ENCODE peak calls at places on chromosomes 12 and 14, in seven cellular contexts. One of them, this sample, is unnamed.

GRCh38 chr12:40970320-40970907 is 217.7 kb upstream of the PDZRN4 start:
- DNase-seq in GM12865: peak
- DNase-seq in thoracic aorta: no peak
- DNase-seq in upper lobe of right lung: no peak
- DNase-seq in astrocyte of the spinal cord: no peak
- DNase-seq in fibroblast of mammary gland: no peak
- DNase-seq in neural crest cell: no peak
- DNase-seq in this sample: no peak

GRCh38 chr14:99156026-99156425 is 116.0 kb downstream of the BCL11B start:
- DNase-seq in thoracic aorta: no peak
- DNase-seq in upper lobe of right lung: no peak
- DNase-seq in neural crest cell: no peak
- DNase-seq in fibroblast of mammary gland: no peak
- DNase-seq in astrocyte of the spinal cord: no peak
- DNase-seq in GM12865: no peak
- DNase-seq in this sample: no peak

GRCh38 chr14:52075371-52075770 is 6.5 kb upstream of the NID2 start:
- DNase-seq in astrocyte of the spinal cord: no peak
- DNase-seq in GM12865: no peak
- DNase-seq in thoracic aorta: no peak
- DNase-seq in upper lobe of right lung: no peak
- DNase-seq in fibroblast of mammary gland: no peak
- DNase-seq in neural crest cell: no peak
- DNase-seq in this sample: no peak

GRCh38 chr12:7486512-7486911 is 17.1 kb downstream of the CD163 start:
- DNase-seq in upper lobe of right lung: no peak
- DNase-seq in thoracic aorta: no peak
- DNase-seq in fibroblast of mammary gland: no peak
- DNase-seq in astrocyte of the spinal cord: no peak
- DNase-seq in neural crest cell: no peak
- DNase-seq in GM12865: no peak
- DNase-seq in this sample: no peak

GRCh38 chr12:32126720-32127119 is 20.1 kb downstream of the BICD1 start:
- DNase-seq in neural crest cell: no peak
- DNase-seq in upper lobe of right lung: no peak
- DNase-seq in astrocyte of the spinal cord: peak
- DNase-seq in thoracic aorta: no peak
- DNase-seq in GM12865: no peak
- DNase-seq in fibroblast of mammary gland: peak
- DNase-seq in this sample: no peak

GRCh38 chr14:37051680-37052079 is 120.7 kb downstream of the SLC25A21 start:
- DNase-seq in fibroblast of mammary gland: no peak
- DNase-seq in upper lobe of right lung: no peak
- DNase-seq in neural crest cell: no peak
- DNase-seq in astrocyte of the spinal cord: no peak
- DNase-seq in thoracic aorta: no peak
- DNase-seq in GM12865: no peak
- DNase-seq in this sample: no peak

GRCh38 chr12:6392499-6392898 is 8.5 kb downstream of the LTBR start:
- DNase-seq in GM12865: no peak
- DNase-seq in thoracic aorta: no peak
- DNase-seq in neural crest cell: no peak
- DNase-seq in upper lobe of right lung: no peak
- DNase-seq in astrocyte of the spinal cord: no peak
- DNase-seq in fibroblast of mammary gland: no peak
- DNase-seq in this sample: no peak

GRCh38 chr12:111359231-111359913 is 9.5 kb downstream of the PHETA1 start:
- DNase-seq in astrocyte of the spinal cord: no peak
- DNase-seq in thoracic aorta: no peak
- DNase-seq in fibroblast of mammary gland: no peak
- DNase-seq in GM12865: no peak
- DNase-seq in neural crest cell: no peak
- DNase-seq in upper lobe of right lung: no peak
- DNase-seq in this sample: no peak

GRCh38 chr14:76639606-76640272 is 121.5 kb upstream of the VASH1 start:
- DNase-seq in fibroblast of mammary gland: peak
- DNase-seq in neural crest cell: no peak
- DNase-seq in GM12865: no peak
- DNase-seq in astrocyte of the spinal cord: no peak
- DNase-seq in upper lobe of right lung: no peak
- DNase-seq in thoracic aorta: no peak
- DNase-seq in this sample: no peak

GRCh38 chr12:12734054-12734453 is 16.9 kb downstream of the CDKN1B start:
- DNase-seq in fibroblast of mammary gland: peak
- DNase-seq in astrocyte of the spinal cord: peak
- DNase-seq in thoracic aorta: no peak
- DNase-seq in upper lobe of right lung: no peak
- DNase-seq in neural crest cell: no peak
- DNase-seq in GM12865: no peak
- DNase-seq in this sample: no peak

GRCh38 chr14:71060795-71061455 is 153.7 kb downstream of the PCNX1 start:
- DNase-seq in fibroblast of mammary gland: no peak
- DNase-seq in upper lobe of right lung: no peak
- DNase-seq in astrocyte of the spinal cord: no peak
- DNase-seq in thoracic aorta: no peak
- DNase-seq in GM12865: no peak
- DNase-seq in neural crest cell: no peak
- DNase-seq in this sample: no peak

GRCh38 chr12:112096667-112097066 is 11.9 kb downstream of the NAA25 start:
- DNase-seq in fibroblast of mammary gland: peak
- DNase-seq in upper lobe of right lung: no peak
- DNase-seq in GM12865: peak
- DNase-seq in neural crest cell: no peak
- DNase-seq in astrocyte of the spinal cord: peak
- DNase-seq in thoracic aorta: no peak
- DNase-seq in this sample: no peak

GRCh38 chr14:88463318-88463717 is 77.9 kb downstream of the SPATA7 start:
- DNase-seq in fibroblast of mammary gland: peak
- DNase-seq in upper lobe of right lung: no peak
- DNase-seq in astrocyte of the spinal cord: no peak
- DNase-seq in thoracic aorta: no peak
- DNase-seq in GM12865: peak
- DNase-seq in neural crest cell: peak
- DNase-seq in this sample: peak

GRCh38 chr14:78673845-78674244 is 503.7 kb downstream of the NRXN3 start:
- DNase-seq in fibroblast of mammary gland: no peak
- DNase-seq in neural crest cell: no peak
- DNase-seq in upper lobe of right lung: no peak
- DNase-seq in GM12865: no peak
- DNase-seq in astrocyte of the spinal cord: no peak
- DNase-seq in thoracic aorta: no peak
- DNase-seq in this sample: no peak

GRCh38 chr12:56299308-56299852 is 750 bp downstream of the CS start:
- DNase-seq in astrocyte of the spinal cord: no peak
- DNase-seq in fibroblast of mammary gland: peak
- DNase-seq in GM12865: peak
- DNase-seq in thoracic aorta: no peak
- DNase-seq in neural crest cell: no peak
- DNase-seq in upper lobe of right lung: no peak
- DNase-seq in this sample: no peak

GRCh38 chr12:113221997-113222729 is 899 bp downstream of the TPCN1 start:
- DNase-seq in thoracic aorta: no peak
- DNase-seq in upper lobe of right lung: no peak
- DNase-seq in fibroblast of mammary gland: no peak
- DNase-seq in GM12865: peak
- DNase-seq in neural crest cell: no peak
- DNase-seq in astrocyte of the spinal cord: no peak
- DNase-seq in this sample: no peak

GRCh38 chr14:104405566-104406226 is 173.9 kb upstream of the C14orf180 start:
- DNase-seq in thoracic aorta: no peak
- DNase-seq in GM12865: no peak
- DNase-seq in fibroblast of mammary gland: no peak
- DNase-seq in astrocyte of the spinal cord: no peak
- DNase-seq in upper lobe of right lung: no peak
- DNase-seq in neural crest cell: no peak
- DNase-seq in this sample: no peak

GRCh38 chr12:13289644-13290285 is 93.2 kb downstream of the EMP1 start:
- DNase-seq in thoracic aorta: no peak
- DNase-seq in GM12865: no peak
- DNase-seq in upper lobe of right lung: no peak
- DNase-seq in fibroblast of mammary gland: peak
- DNase-seq in neural crest cell: no peak
- DNase-seq in astrocyte of the spinal cord: no peak
- DNase-seq in this sample: no peak

GRCh38 chr14:68416156-68416555 is 376.7 kb downstream of the ZFP36L1 start:
- DNase-seq in upper lobe of right lung: no peak
- DNase-seq in GM12865: no peak
- DNase-seq in astrocyte of the spinal cord: no peak
- DNase-seq in thoracic aorta: no peak
- DNase-seq in fibroblast of mammary gland: no peak
- DNase-seq in neural crest cell: no peak
- DNase-seq in this sample: no peak

GRCh38 chr12:13428538-13429265 is 232.2 kb downstream of the EMP1 start:
- DNase-seq in fibroblast of mammary gland: peak
- DNase-seq in GM12865: no peak
- DNase-seq in upper lobe of right lung: no peak
- DNase-seq in neural crest cell: no peak
- DNase-seq in thoracic aorta: no peak
- DNase-seq in astrocyte of the spinal cord: peak
- DNase-seq in this sample: no peak

GRCh38 chr14:70114621-70115156 is 74.1 kb downstream of the SLC8A3 start:
- DNase-seq in astrocyte of the spinal cord: no peak
- DNase-seq in thoracic aorta: no peak
- DNase-seq in upper lobe of right lung: no peak
- DNase-seq in GM12865: no peak
- DNase-seq in neural crest cell: no peak
- DNase-seq in fibroblast of mammary gland: no peak
- DNase-seq in this sample: no peak

GRCh38 chr12:65918057-65918456 is 93.8 kb downstream of the HMGA2 start:
- DNase-seq in upper lobe of right lung: no peak
- DNase-seq in astrocyte of the spinal cord: no peak
- DNase-seq in neural crest cell: no peak
- DNase-seq in thoracic aorta: no peak
- DNase-seq in GM12865: peak
- DNase-seq in fibroblast of mammary gland: no peak
- DNase-seq in this sample: no peak

GRCh38 chr12:65926119-65927004 is 102.1 kb downstream of the HMGA2 start:
- DNase-seq in upper lobe of right lung: no peak
- DNase-seq in astrocyte of the spinal cord: no peak
- DNase-seq in thoracic aorta: no peak
- DNase-seq in fibroblast of mammary gland: no peak
- DNase-seq in neural crest cell: no peak
- DNase-seq in GM12865: no peak
- DNase-seq in this sample: no peak

GRCh38 chr12:65922077-65922476 is 97.8 kb downstream of the HMGA2 start:
- DNase-seq in thoracic aorta: no peak
- DNase-seq in neural crest cell: no peak
- DNase-seq in astrocyte of the spinal cord: no peak
- DNase-seq in GM12865: no peak
- DNase-seq in fibroblast of mammary gland: no peak
- DNase-seq in upper lobe of right lung: no peak
- DNase-seq in this sample: no peak

GRCh38 chr12:65925626-65926025 is 101.3 kb downstream of the HMGA2 start:
- DNase-seq in neural crest cell: no peak
- DNase-seq in fibroblast of mammary gland: no peak
- DNase-seq in upper lobe of right lung: no peak
- DNase-seq in thoracic aorta: no peak
- DNase-seq in GM12865: peak
- DNase-seq in astrocyte of the spinal cord: no peak
- DNase-seq in this sample: no peak

DNA sequence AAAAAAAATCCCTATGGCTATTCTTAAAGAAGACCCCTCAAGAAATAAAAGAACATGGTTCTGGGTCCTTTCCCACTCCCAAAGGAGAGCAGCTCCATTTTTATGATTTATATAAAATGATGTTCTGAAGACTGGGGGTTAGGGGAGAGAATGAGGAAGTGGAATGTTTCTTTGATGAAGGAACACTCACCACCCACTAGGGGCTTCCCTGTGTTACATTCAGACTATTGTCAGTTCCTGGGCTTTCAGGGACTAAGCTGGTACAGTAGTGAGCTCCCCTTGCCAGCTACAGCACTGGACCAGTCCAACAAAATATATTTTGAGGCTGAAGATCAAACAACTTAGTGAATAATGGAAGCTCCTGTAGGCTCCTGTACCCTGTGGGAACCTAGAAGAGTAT is 98.9 kb downstream of the HMGA2 start:
- DNase-seq in neural crest cell: no peak
- DNase-seq in thoracic aorta: no peak
- DNase-seq in fibroblast of mammary gland: no peak
- DNase-seq in astrocyte of the spinal cord: no peak
- DNase-seq in GM12865: peak
- DNase-seq in upper lobe of right lung: no peak
- DNase-seq in this sample: peak
- TF ChIP-seq CTCF in neural crest cell: no peak
- TF ChIP-seq CTCF in thoracic aorta: no peak
- TF ChIP-seq CTCF in fibroblast of mammary gland: peak
- TF ChIP-seq CTCF in astrocyte of the spinal cord: peak
- TF ChIP-seq CTCF in GM12865: peak
- TF ChIP-seq CTCF in upper lobe of right lung: no peak
- TF ChIP-seq CTCF in this sample: no peak

GRCh38 chr14:96297000-96297399 is 41.0 kb downstream of the BDKRB1 start:
- DNase-seq in GM12865: no peak
- DNase-seq in upper lobe of right lung: no peak
- DNase-seq in fibroblast of mammary gland: peak
- DNase-seq in thoracic aorta: no peak
- DNase-seq in astrocyte of the spinal cord: peak
- DNase-seq in neural crest cell: no peak
- DNase-seq in this sample: peak
- TF ChIP-seq CTCF in GM12865: peak
- TF ChIP-seq CTCF in upper lobe of right lung: peak
- TF ChIP-seq CTCF in fibroblast of mammary gland: peak
- TF ChIP-seq CTCF in thoracic aorta: peak
- TF ChIP-seq CTCF in astrocyte of the spinal cord: peak
- TF ChIP-seq CTCF in neural crest cell: peak
- TF ChIP-seq CTCF in this sample: peak

GRCh38 chr12:122394626-122395194 is 27.8 kb downstream of the CLIP1 start:
- DNase-seq in upper lobe of right lung: no peak
- DNase-seq in fibroblast of mammary gland: peak
- DNase-seq in astrocyte of the spinal cord: peak
- DNase-seq in GM12865: no peak
- DNase-seq in thoracic aorta: no peak
- DNase-seq in neural crest cell: no peak
- DNase-seq in this sample: no peak
- TF ChIP-seq CTCF in upper lobe of right lung: no peak
- TF ChIP-seq CTCF in fibroblast of mammary gland: no peak
- TF ChIP-seq CTCF in astrocyte of the spinal cord: no peak
- TF ChIP-seq CTCF in GM12865: no peak
- TF ChIP-seq CTCF in thoracic aorta: no peak
- TF ChIP-seq CTCF in neural crest cell: no peak
- TF ChIP-seq CTCF in this sample: no peak

DNA sequence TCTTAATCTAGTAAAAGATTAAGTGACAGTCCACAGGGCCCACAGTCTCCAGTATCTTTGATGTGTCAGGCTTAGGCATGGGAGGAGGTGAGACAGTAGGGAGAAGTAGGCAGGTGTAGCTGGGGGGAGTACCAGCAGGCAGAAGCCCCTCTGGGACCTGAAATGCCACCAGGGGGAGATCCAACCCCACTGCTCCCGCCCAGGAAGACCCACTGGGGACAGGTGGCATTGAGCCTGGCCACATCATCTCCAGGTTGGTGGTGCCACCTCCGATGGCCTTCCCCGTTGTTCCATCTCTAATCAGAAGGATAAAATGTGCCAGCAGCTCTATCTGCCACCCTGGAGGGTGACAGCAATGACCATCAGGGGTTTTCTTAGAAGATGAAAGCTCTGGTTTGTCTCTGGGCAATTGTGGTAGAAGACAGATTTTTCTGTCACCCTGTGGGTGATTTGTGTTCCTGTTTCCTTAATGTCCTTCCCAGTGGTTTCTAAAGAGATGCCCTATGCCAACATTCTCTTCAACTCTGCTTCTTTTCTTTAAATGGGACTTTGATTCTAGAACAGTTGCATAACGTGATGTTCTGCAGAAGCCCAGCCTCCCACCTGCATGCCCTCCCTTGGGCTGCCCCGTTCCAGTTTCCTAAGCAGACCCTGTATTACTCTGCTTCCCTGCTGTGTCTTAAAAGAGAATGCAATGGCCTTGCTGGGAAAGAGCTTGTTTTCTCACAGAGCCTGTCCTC is 12.3 kb upstream of the SERPINA12 start:
- DNase-seq in thoracic aorta: no peak
- DNase-seq in fibroblast of mammary gland: no peak
- DNase-seq in astrocyte of the spinal cord: no peak
- DNase-seq in neural crest cell: no peak
- DNase-seq in GM12865: no peak
- DNase-seq in upper lobe of right lung: no peak
- DNase-seq in this sample: no peak
- TF ChIP-seq CTCF in thoracic aorta: no peak
- TF ChIP-seq CTCF in fibroblast of mammary gland: no peak
- TF ChIP-seq CTCF in astrocyte of the spinal cord: no peak
- TF ChIP-seq CTCF in neural crest cell: no peak
- TF ChIP-seq CTCF in GM12865: no peak
- TF ChIP-seq CTCF in upper lobe of right lung: no peak
- TF ChIP-seq CTCF in this sample: no peak